ENCODE peak calls at places on chromosomes 16 and 17, in six cellular contexts. L is GM12878, Q is K562, P is HCT116, E is HepG2, R is H1. F is an unnamed sample.

GRCh38 chr16:69564845-69565610 is 738 bp upstream of the NFAT5 start:
- DNase-seq in R (no peak), L (no peak), E (no peak), Q (no peak), P (no peak), F (no peak)

GRCh38 chr17:6212766-6213165 is 142.6 kb downstream of the WSCD1 start:
- DNase-seq in Q (no peak), L (no peak), R (no peak), E (no peak), P (no peak), F (no peak)

GRCh38 chr16:19490619-19491018 is 31.3 kb downstream of the GDE1 start:
- DNase-seq in L (no peak), E (no peak), R (no peak), P (no peak), Q (no peak), F (no peak)

GRCh38 chr17:45234641-45235040 is 13.0 kb downstream of the FMNL1 start:
- DNase-seq in Q (peak; percentile 65), P (no peak), L (no peak), E (peak; percentile 69), R (no peak), F (no peak)

GRCh38 chr17:38539386-38539785 is 66.4 kb downstream of the SRCIN1 start:
- DNase-seq in L (no peak), P (no peak), E (no peak), R (no peak), Q (no peak), F (no peak)

GRCh38 chr16:28549301-28549899 is 4.3 kb upstream of the SGF29 start:
- DNase-seq in L (no peak), E (peak; percentile 65), R (no peak), P (peak; percentile 33), Q (no peak), F (no peak)

GRCh38 chr17:62627219-62627903 is at the start of gene MRC2:
- DNase-seq in P (peak; percentile 31), L (no peak), Q (peak; percentile 75), E (no peak), R (no peak), F (no peak)

GRCh38 chr17:6104956-6105355 is 34.8 kb downstream of the WSCD1 start:
- DNase-seq in P (no peak), L (no peak), R (no peak), E (no peak), Q (no peak), F (no peak)

GRCh38 chr16:54447606-54448440 is 161.2 kb upstream of the IRX3 start:
- DNase-seq in E (no peak), L (no peak), R (no peak), P (no peak), Q (peak; percentile 69), F (no peak)

GRCh38 chr16:3609895-3610697 is 1.3 kb downstream of the SLX4 start:
- DNase-seq in E (peak; percentile 73), Q (no peak), P (no peak), L (no peak), R (no peak), F (no peak)

GRCh38 chr16:57607676-57608461 is 20.6 kb upstream of the ADGRG1 start:
- DNase-seq in E (no peak), R (no peak), P (no peak), Q (no peak), L (no peak), F (no peak)

GRCh38 chr17:27293359-27293897 is 486 bp upstream of the WSB1 start:
- DNase-seq in E (no peak), P (no peak), R (no peak), Q (peak; percentile 22), L (no peak), F (no peak)

GRCh38 chr17:32523827-32524552 is 37.2 kb downstream of the CDK5R1 start:
- DNase-seq in L (peak; percentile 97), Q (no peak), P (no peak), R (no peak), E (no peak), F (no peak)

GRCh38 chr17:77208217-77208808 is 67.5 kb downstream of the SEC14L1 start:
- DNase-seq in P (no peak), R (no peak), L (no peak), Q (no peak), E (peak; percentile 87), F (peak; percentile 22)

GRCh38 chr16:11414815-11415775 is 69.8 kb downstream of the RMI2 start:
- DNase-seq in E (no peak), L (no peak), P (no peak), R (no peak), Q (no peak), F (no peak)

GRCh38 chr17:81159611-81160265 is 5.6 kb upstream of the PVALEF start:
- DNase-seq in Q (no peak), R (no peak), L (no peak), E (no peak), P (no peak), F (no peak)

GRCh38 chr17:74582633-74583032 is 9.4 kb downstream of the CD300LD start:
- DNase-seq in L (no peak), E (no peak), Q (no peak), R (no peak), P (no peak), F (no peak)

GRCh38 chr17:74584307-74584706 is 7.8 kb downstream of the CD300LD start:
- DNase-seq in E (no peak), P (no peak), R (no peak), Q (no peak), L (no peak), F (no peak)

GRCh38 chr17:74591503-74591902 is 580 bp downstream of the CD300LD start:
- DNase-seq in L (no peak), R (no peak), E (no peak), Q (no peak), P (no peak), F (no peak)

GRCh38 chr17:74584714-74585113 is 7.4 kb downstream of the CD300LD start:
- DNase-seq in L (no peak), E (no peak), R (no peak), Q (no peak), P (no peak), F (no peak)

GRCh38 chr17:74585711-74586110 is 6.4 kb downstream of the CD300LD start:
- DNase-seq in L (no peak), E (no peak), P (no peak), Q (no peak), R (no peak), F (no peak)
- TF ChIP-seq ZNF274 in L (no peak), E (no peak), P (no peak), Q (no peak), R (no peak), F (no peak)

DNA sequence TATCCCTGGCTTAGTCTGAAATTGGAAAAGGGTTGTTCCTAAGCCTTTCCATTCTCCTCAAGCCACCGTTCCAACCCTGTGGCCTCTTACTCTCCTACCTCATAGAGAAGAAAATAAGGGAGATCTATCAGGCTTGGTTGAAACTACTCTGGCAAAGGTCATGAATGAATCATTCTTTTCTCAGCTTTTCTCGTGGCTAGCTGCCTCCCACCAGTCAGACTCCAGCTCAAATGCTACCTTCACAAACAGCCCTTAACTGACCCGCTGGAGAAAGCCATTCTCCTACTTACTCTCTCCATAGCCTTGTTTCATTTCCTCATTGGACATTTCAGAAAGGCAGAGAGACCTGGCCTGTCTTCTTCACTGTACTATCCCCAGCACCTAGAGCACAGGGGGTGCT is 8.9 kb downstream of the MYH10 start:
- DNase-seq in P (no peak), L (no peak), Q (no peak), E (no peak), R (no peak), F (no peak)
- H3K36me3 ChIP-seq in P (no peaks in the 10 kb centered on the region), L (no peaks in the 10 kb centered on the region), Q (peaks cover 70% of the 10 kb centered on the region), E (peaks cover 11% of the 10 kb centered on the region), R (peaks cover 11% of the 10 kb centered on the region), F (peaks cover 64% of the 10 kb centered on the region)

GRCh38 chr16:55671974-55672280 is 16.1 kb downstream of the SLC6A2 start:
- DNase-seq in Q (no peak), L (no peak), P (no peak), E (no peak), R (no peak), F (no peak)
- TF ChIP-seq ZNF274 in Q (no peak), L (no peak), P (no peak), E (no peak), R (no peak), F (no peak)

GRCh38 chr17:69525920-69526841 is 111.7 kb downstream of the MAP2K6 start:
- DNase-seq in E (peak; percentile 65), R (peak; percentile 13), L (no peak), P (peak; percentile 73), Q (peak; percentile 47), F (no peak)
- H3K36me3 ChIP-seq in E (no peaks in the 10 kb centered on the region), R (peaks cover 3% of the 10 kb centered on the region), L (peaks cover 38% of the 10 kb centered on the region), P (no peaks in the 10 kb centered on the region), Q (no peaks in the 10 kb centered on the region), F (peaks cover 14% of the 10 kb centered on the region)

DNA sequence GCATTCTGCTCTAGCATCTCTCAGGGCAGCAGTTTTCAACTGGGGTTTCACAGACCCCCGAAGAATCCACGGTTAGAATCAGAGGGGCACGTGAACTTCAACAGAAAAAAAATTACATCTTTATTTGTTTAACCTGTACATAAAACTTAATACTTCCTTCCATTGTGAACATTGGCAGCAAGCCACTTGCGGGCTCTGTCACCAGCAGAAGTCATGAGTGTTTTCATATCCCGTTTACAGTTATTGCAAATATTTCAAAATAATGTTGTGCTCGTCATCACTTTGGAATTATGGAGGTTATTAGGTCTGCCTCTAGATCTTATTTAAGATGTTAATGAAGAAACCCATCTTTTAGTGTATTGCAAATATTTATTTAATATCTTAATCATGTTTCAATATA is 109.8 kb downstream of the SDR42E1 start:
- DNase-seq in R (no peak), P (no peak), E (no peak), L (no peak), Q (no peak), F (no peak)
- TF ChIP-seq ZNF274 in R (no peak), P (no peak), E (no peak), L (no peak), Q (no peak), F (no peak)